ENCODE peak calls at places on chromosomes 12 and 14, in six cellular contexts. One of them, this sample, is unnamed.

GRCh38 chr14:55107766-55108554 is 21.1 kb upstream of the LGALS3 start:
- DNase-seq in neural crest cell: no peak
- DNase-seq in stimulated activated CD8-positive, alpha-beta memory T cell treated with anti-CD3 and anti-CD28 coated beads, Interleukin-7, amount 100 ng/mL, for 1 hour: no peak
- DNase-seq in activated CD4-positive, alpha-beta T cell treated with anti-CD3 and anti-CD28 coated beads for 4 hours: peak; percentile 44
- DNase-seq in GM12892: no peak
- DNase-seq in RPMI8226: no peak
- DNase-seq in this sample: no peak

GRCh38 chr14:105312973-105313372 is 1.6 kb upstream of the PACS2 start:
- DNase-seq in neural crest cell: no peak
- DNase-seq in stimulated activated CD8-positive, alpha-beta memory T cell treated with anti-CD3 and anti-CD28 coated beads, Interleukin-7, amount 100 ng/mL, for 1 hour: no peak
- DNase-seq in activated CD4-positive, alpha-beta T cell treated with anti-CD3 and anti-CD28 coated beads for 4 hours: no peak
- DNase-seq in GM12892: no peak
- DNase-seq in RPMI8226: no peak
- DNase-seq in this sample: no peak

GRCh38 chr14:66099451-66099850 is 386.7 kb upstream of the CCDC196 start:
- DNase-seq in neural crest cell: no peak
- DNase-seq in stimulated activated CD8-positive, alpha-beta memory T cell treated with anti-CD3 and anti-CD28 coated beads, Interleukin-7, amount 100 ng/mL, for 1 hour: no peak
- DNase-seq in activated CD4-positive, alpha-beta T cell treated with anti-CD3 and anti-CD28 coated beads for 4 hours: no peak
- DNase-seq in GM12892: no peak
- DNase-seq in RPMI8226: no peak
- DNase-seq in this sample: no peak

GRCh38 chr12:92338102-92338501 is 192.5 kb upstream of the BTG1 start:
- DNase-seq in neural crest cell: no peak
- DNase-seq in stimulated activated CD8-positive, alpha-beta memory T cell treated with anti-CD3 and anti-CD28 coated beads, Interleukin-7, amount 100 ng/mL, for 1 hour: no peak
- DNase-seq in activated CD4-positive, alpha-beta T cell treated with anti-CD3 and anti-CD28 coated beads for 4 hours: no peak
- DNase-seq in GM12892: no peak
- DNase-seq in RPMI8226: no peak
- DNase-seq in this sample: no peak

GRCh38 chr14:67566908-67567307 is 33.2 kb downstream of the PIGH start:
- DNase-seq in neural crest cell: no peak
- DNase-seq in stimulated activated CD8-positive, alpha-beta memory T cell treated with anti-CD3 and anti-CD28 coated beads, Interleukin-7, amount 100 ng/mL, for 1 hour: no peak
- DNase-seq in activated CD4-positive, alpha-beta T cell treated with anti-CD3 and anti-CD28 coated beads for 4 hours: no peak
- DNase-seq in GM12892: no peak
- DNase-seq in RPMI8226: no peak
- DNase-seq in this sample: no peak

GRCh38 chr14:26811756-26812305 is 214.0 kb upstream of the NOVA1 start:
- DNase-seq in neural crest cell: no peak
- DNase-seq in stimulated activated CD8-positive, alpha-beta memory T cell treated with anti-CD3 and anti-CD28 coated beads, Interleukin-7, amount 100 ng/mL, for 1 hour: no peak
- DNase-seq in activated CD4-positive, alpha-beta T cell treated with anti-CD3 and anti-CD28 coated beads for 4 hours: no peak
- DNase-seq in GM12892: no peak
- DNase-seq in RPMI8226: no peak
- DNase-seq in this sample: no peak

GRCh38 chr14:61281186-61281676 is at the start of gene TMEM30B:
- DNase-seq in neural crest cell: no peak
- DNase-seq in stimulated activated CD8-positive, alpha-beta memory T cell treated with anti-CD3 and anti-CD28 coated beads, Interleukin-7, amount 100 ng/mL, for 1 hour: no peak
- DNase-seq in activated CD4-positive, alpha-beta T cell treated with anti-CD3 and anti-CD28 coated beads for 4 hours: peak; percentile 46
- DNase-seq in GM12892: no peak
- DNase-seq in RPMI8226: no peak
- DNase-seq in this sample: no peak

GRCh38 chr12:92649511-92650227 is 53.1 kb upstream of the PLEKHG7 start:
- DNase-seq in neural crest cell: peak; percentile 59
- DNase-seq in stimulated activated CD8-positive, alpha-beta memory T cell treated with anti-CD3 and anti-CD28 coated beads, Interleukin-7, amount 100 ng/mL, for 1 hour: peak; percentile 25
- DNase-seq in activated CD4-positive, alpha-beta T cell treated with anti-CD3 and anti-CD28 coated beads for 4 hours: peak; percentile 61
- DNase-seq in GM12892: peak; percentile 18
- DNase-seq in RPMI8226: peak; percentile 64
- DNase-seq in this sample: peak; percentile 11

GRCh38 chr12:74412607-74413230 is 124.9 kb upstream of the ATXN7L3B start:
- DNase-seq in neural crest cell: no peak
- DNase-seq in stimulated activated CD8-positive, alpha-beta memory T cell treated with anti-CD3 and anti-CD28 coated beads, Interleukin-7, amount 100 ng/mL, for 1 hour: no peak
- DNase-seq in activated CD4-positive, alpha-beta T cell treated with anti-CD3 and anti-CD28 coated beads for 4 hours: no peak
- DNase-seq in GM12892: no peak
- DNase-seq in RPMI8226: peak; percentile 37
- DNase-seq in this sample: no peak

This sample was measured in NCI-H2081 treated with DMSO at 0.1 percent for 48 hours.